ENCODE peak calls at places on chromosomes 16 and 17, in ten cellular contexts. J is mammary epithelial cell; T is body of pancreas; F is heart left ventricle; Y is cardiac muscle cell; W is CD8-positive, alpha-beta T cell; K is fibroblast of lung; L is CD8-positive, alpha-beta memory T cell; V is vagina; G is naive thymus-derived CD4-positive, alpha-beta T cell. I is an unnamed sample. For H3K27me3, H3K4me1 and H3K9me3, the result is how much of the 10 kb centered on the place peaks cover.

GRCh38 chr17:75096082-75096625 is 8.4 kb downstream of the SLC16A5 start:
- DNase-seq in J (peak), T (peak), F (peak), Y (no peak), W (no peak), K (peak), L (no peak), V (no peak), G (no peak), I (peak)

GRCh38 chr16:67676939-67677338 is 10.3 kb downstream of the C16orf86 start:
- DNase-seq in J (no peak), T (no peak), F (no peak), Y (no peak), W (no peak), K (no peak), L (no peak), V (no peak), G (no peak), I (no peak)

GRCh38 chr17:48515925-48516900 is 14.6 kb downstream of the HOXB1 start:
- DNase-seq in J (no peak), T (no peak), F (no peak), Y (no peak), W (no peak), K (no peak), L (no peak), V (no peak), G (no peak), I (peak)

GRCh38 chr16:53212899-53213235 is 158.1 kb downstream of the CHD9 start:
- DNase-seq in J (no peak), T (no peak), F (no peak), Y (no peak), W (no peak), K (no peak), L (no peak), V (no peak), G (no peak), I (no peak)

GRCh38 chr17:38730526-38731379 is 612 bp downstream of the CISD3 start:
- DNase-seq in J (peak), T (peak), F (peak), Y (peak), W (no peak), K (peak), L (no peak), V (no peak), G (peak), I (peak)

GRCh38 chr17:7856081-7856791 is 1.1 kb downstream of the NAA38 start:
- DNase-seq in J (no peak), T (peak), F (peak), Y (no peak), W (peak), K (peak), L (no peak), V (peak), G (no peak), I (peak)

GRCh38 chr17:65668211-65668610 is 106.8 kb upstream of the AXIN2 start:
- DNase-seq in J (no peak), T (no peak), F (no peak), Y (no peak), W (no peak), K (no peak), L (no peak), V (no peak), G (no peak), I (no peak)

GRCh38 chr17:45649796-45650195 is 134.3 kb upstream of the CRHR1 start:
- DNase-seq in J (no peak), T (no peak), F (no peak), Y (no peak), W (no peak), K (no peak), L (no peak), V (no peak), G (no peak), I (no peak)

GRCh38 chr17:72115789-72116520 is 4.9 kb upstream of the SOX9 start:
- DNase-seq in J (peak), T (no peak), F (no peak), Y (no peak), W (no peak), K (no peak), L (no peak), V (no peak), G (no peak), I (no peak)
- H3K27me3 ChIP-seq in J (under half), T (under half), F (under half), Y (half or more), W (under half), K (under half), L (under half), V (under half), G (under half), I (under half)

GRCh38 chr17:81994593-81995462 is 17.4 kb downstream of the ASPSCR1 start:
- DNase-seq in J (no peak), T (no peak), F (no peak), Y (no peak), W (no peak), K (no peak), L (no peak), V (no peak), G (no peak), I (no peak)
- H3K4me1 ChIP-seq in J (under half), T (under half), F (under half), Y (under half), W (under half), K (under half), L (under half), V (under half), G (under half), I (under half)

DNA sequence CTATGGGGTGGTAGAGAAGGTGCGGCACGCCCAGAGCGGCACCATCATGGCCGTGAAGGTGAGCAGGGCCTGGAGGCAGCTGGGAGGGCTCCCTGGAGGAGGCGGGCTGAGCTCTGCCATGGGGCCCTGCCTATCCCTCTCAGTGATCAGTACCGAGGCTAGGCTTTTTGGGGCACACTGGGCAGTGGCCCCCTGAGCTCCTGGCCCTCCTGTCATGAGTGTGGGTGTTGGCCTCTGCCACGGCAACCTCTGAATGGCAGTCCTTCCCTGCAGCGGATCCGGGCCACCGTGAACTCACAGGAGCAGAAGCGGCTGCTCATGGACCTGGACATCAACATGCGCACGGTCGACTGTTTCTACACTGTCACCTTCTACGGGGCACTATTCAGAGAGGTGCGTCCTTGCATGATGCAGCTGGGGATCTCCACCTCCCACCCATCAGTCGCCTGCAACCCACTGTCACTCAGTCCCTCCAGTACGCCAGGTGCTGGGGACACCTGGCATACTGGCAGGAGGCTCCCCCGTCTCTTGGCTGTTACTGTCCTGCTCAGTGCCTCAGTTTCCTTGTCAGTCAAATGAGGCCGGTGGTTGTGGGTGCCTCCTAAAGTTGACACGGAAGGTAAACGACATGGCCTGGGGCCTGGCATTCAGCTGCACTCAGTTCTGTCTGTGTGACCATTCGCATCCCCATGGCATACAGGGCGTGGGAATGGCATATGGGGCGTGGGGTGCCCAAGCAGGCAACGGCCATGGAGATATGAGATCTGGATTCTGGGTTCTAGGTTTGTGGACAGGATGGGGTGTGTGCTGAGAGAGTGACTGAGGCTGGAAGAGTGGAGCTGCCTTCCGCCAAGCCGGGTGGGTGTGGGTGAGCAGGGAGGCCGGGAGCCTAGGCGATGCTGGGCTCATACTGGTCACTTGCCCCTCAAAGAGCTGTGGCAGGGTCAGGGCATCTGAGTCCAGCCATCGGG is 16.4 kb downstream of the MAP2K3 start:
- DNase-seq in J (no peak), T (no peak), F (no peak), Y (no peak), W (no peak), K (no peak), L (no peak), V (no peak), G (no peak), I (no peak)
- H3K9me3 ChIP-seq in J (under half), T (under half), F (under half), Y (under half), W (under half), K (under half), L (under half), V (under half), G (under half), I (under half)

GRCh38 chr16:1082266-1082951 is 9.9 kb downstream of the SSTR5 start:
- DNase-seq in J (peak), T (no peak), F (no peak), Y (no peak), W (no peak), K (peak), L (no peak), V (no peak), G (no peak), I (no peak)

GRCh38 chr16:1088295-1089170 is 7.5 kb downstream of the C1QTNF8 start:
- DNase-seq in J (no peak), T (no peak), F (no peak), Y (no peak), W (no peak), K (no peak), L (no peak), V (no peak), G (no peak), I (no peak)

GRCh38 chr16:1081734-1082265 is 9.3 kb downstream of the SSTR5 start:
- DNase-seq in J (no peak), T (no peak), F (no peak), Y (no peak), W (no peak), K (no peak), L (no peak), V (no peak), G (no peak), I (no peak)

GRCh38 chr16:1082952-1083675 is 10.6 kb downstream of the SSTR5 start:
- DNase-seq in J (peak), T (no peak), F (no peak), Y (no peak), W (no peak), K (no peak), L (no peak), V (no peak), G (no peak), I (no peak)

GRCh38 chr16:1084971-1085370 is 11.1 kb downstream of the C1QTNF8 start:
- DNase-seq in J (no peak), T (no peak), F (no peak), Y (no peak), W (no peak), K (no peak), L (no peak), V (no peak), G (no peak), I (no peak)
- H3K27me3 ChIP-seq in J (under half), T (under half), F (under half), Y (under half), W (under half), K (under half), L (under half), V (under half), G (under half), I (under half)

GRCh38 chr16:81938331-81939163 is 72.7 kb downstream of the SDR42E1 start:
- DNase-seq in J (no peak), T (no peak), F (no peak), Y (no peak), W (no peak), K (no peak), L (no peak), V (peak), G (no peak), I (no peak)
- H3K4me1 ChIP-seq in J (under half), T (under half), F (under half), Y (under half), W (under half), K (under half), L (under half), V (under half), G (under half), I (under half)

I was measured in HAP-1.